ENCODE peak calls at places on chromosomes 3 and 15, in seven cellular contexts. F is tibial nerve, K is ovary, O is spleen, P is IMR-90, M is adrenal gland, G is uterus. X is an unnamed sample.

GRCh38 chr3:51591231-51591630 is 52.7 kb downstream of the RAD54L2 start:
- DNase-seq in F (no peak), P (peak; percentile 22), M (no peak), G (no peak), K (no peak), O (no peak), X (no peak)

GRCh38 chr3:102054543-102054942 is 205.2 kb downstream of the NFKBIZ start:
- DNase-seq in F (no peak), M (no peak), P (no peak), G (no peak), O (no peak), K (no peak), X (no peak)

GRCh38 chr15:66715181-66715624 is 13.2 kb downstream of the SMAD6 start:
- DNase-seq in G (no peak), O (no peak), F (no peak), P (no peak), K (no peak), M (no peak), X (no peak)

GRCh38 chr3:195771651-195772300 is 40.0 kb downstream of the MUC4 start:
- DNase-seq in F (no peak), O (peak; percentile 48), M (no peak), G (no peak), K (no peak), P (no peak), X (no peak)

GRCh38 chr3:160259589-160259988 is 34.4 kb downstream of the C3orf80 start:
- DNase-seq in K (no peak), P (peak; percentile 6), O (no peak), F (no peak), G (no peak), M (no peak), X (no peak)

GRCh38 chr15:48965972-48966371 is 2.3 kb upstream of the SHC4 start:
- DNase-seq in K (no peak), M (no peak), G (no peak), O (no peak), P (peak; percentile 78), F (no peak), X (peak; percentile 93)

GRCh38 chr15:90823455-90823974 is 44.9 kb upstream of the FURIN start:
- DNase-seq in G (no peak), M (no peak), P (no peak), K (no peak), O (no peak), F (no peak), X (no peak)

GRCh38 chr3:46923559-46924350 is 46.2 kb downstream of the PTH1R start:
- DNase-seq in P (peak; percentile 12), K (no peak), O (peak; percentile 85), F (no peak), M (peak; percentile 43), G (peak; percentile 18), X (peak; percentile 56)

GRCh38 chr3:28905798-28906197 is 375.1 kb upstream of the RBMS3 start:
- DNase-seq in F (no peak), K (no peak), M (no peak), O (no peak), P (no peak), G (no peak), X (no peak)

GRCh38 chr3:152241142-152242067 is 27.3 kb upstream of the MBNL1 start:
- DNase-seq in F (no peak), K (no peak), P (no peak), O (no peak), M (no peak), G (no peak), X (peak; percentile 82)

GRCh38 chr3:14810070-14810732 is 8.6 kb upstream of the FGD5 start:
- DNase-seq in K (peak; percentile 41), G (peak; percentile 41), O (peak; percentile 79), F (no peak), M (no peak), P (no peak), X (no peak)

GRCh38 chr3:115792206-115792955 is 169.1 kb downstream of the GAP43 start:
- DNase-seq in M (no peak), F (no peak), K (no peak), O (no peak), P (peak; percentile 52), G (no peak), X (peak; percentile 5)
- TF ChIP-seq POLR2A in M (no peak), F (no peak), K (no peak), O (no peak), P (no peak), G (no peak), X (no peak)

GRCh38 chr3:165874663-165875489 is 37.7 kb upstream of the BCHE start:
- DNase-seq in K (no peak), O (no peak), P (no peak), M (no peak), F (no peak), G (no peak), X (no peak)
- TF ChIP-seq CTCF in K (no peak), O (no peak), P (no peak), M (no peak), F (no peak), G (no peak), X (no peak)

GRCh38 chr3:186097663-186098451 is 11.0 kb downstream of the ETV5 start:
- DNase-seq in F (peak; percentile 23), M (peak; percentile 56), K (no peak), P (peak; percentile 78), G (peak; percentile 28), O (no peak), X (no peak)
- TF ChIP-seq POLR2A in F (no peak), M (peak; percentile 60), K (no peak), P (no peak), G (no peak), O (no peak), X (no peak)

GRCh38 chr3:194285024-194285858 is 65.9 kb downstream of the CPN2 start:
- DNase-seq in M (peak; percentile 68), O (no peak), K (peak; percentile 27), G (peak; percentile 22), P (peak; percentile 64), F (no peak), X (no peak)

GRCh38 chr3:194287977-194288706 is 63.0 kb downstream of the CPN2 start:
- DNase-seq in O (no peak), G (no peak), M (peak; percentile 0), P (no peak), F (no peak), K (peak; percentile 4), X (no peak)

GRCh38 chr3:194286747-194287146 is 64.4 kb downstream of the CPN2 start:
- DNase-seq in M (peak; percentile 4), F (no peak), O (no peak), P (no peak), G (peak; percentile 7), K (peak; percentile 9), X (no peak)

GRCh38 chr3:194285859-194286197 is 65.3 kb downstream of the CPN2 start:
- DNase-seq in O (no peak), K (peak; percentile 12), M (peak; percentile 2), F (no peak), G (no peak), P (no peak), X (no peak)

DNA sequence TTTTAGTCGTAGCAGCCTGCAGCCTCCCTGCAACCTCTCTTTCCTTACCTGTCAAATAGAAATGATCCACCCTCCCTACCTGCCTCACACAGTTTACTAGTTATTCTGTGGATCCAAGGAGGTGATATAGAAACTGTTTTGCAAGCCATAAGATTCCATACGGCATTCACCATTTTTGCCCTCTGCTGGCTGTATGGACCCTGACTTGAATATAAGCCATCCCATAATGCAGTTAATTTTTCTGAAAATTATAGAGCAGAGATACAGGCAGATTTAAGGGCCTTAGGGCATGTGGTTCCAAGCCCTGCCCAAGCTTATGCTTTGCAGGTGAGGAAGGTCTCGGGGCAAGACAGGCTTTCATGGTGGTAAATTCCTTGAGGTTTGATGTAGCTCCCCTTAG is 63.7 kb downstream of the CPN2 start:
- DNase-seq in P (no peak), F (no peak), M (no peak), K (no peak), G (no peak), O (no peak), X (no peak)
- TF ChIP-seq CTCF in P (no peak), F (no peak), M (no peak), K (no peak), G (no peak), O (no peak), X (no peak)

GRCh38 chr15:73991726-73992593 is at the start of gene STOML1:
- DNase-seq in M (peak; percentile 92), K (peak; percentile 90), F (peak; percentile 86), P (peak; percentile 93), G (peak; percentile 94), O (peak; percentile 99), X (peak; percentile 94)
- TF ChIP-seq POLR2A in M (peak; percentile 57), K (peak; percentile 51), F (peak; percentile 63), P (peak; percentile 38), G (peak; percentile 63), O (no peak), X (peak; percentile 54)

GRCh38 chr3:84692261-84692660 is 266.5 kb upstream of the CADM2 start:
- DNase-seq in P (no peak), F (no peak), O (peak; percentile 48), G (no peak), M (no peak), K (no peak), X (no peak)
- TF ChIP-seq CTCF in P (no peak), F (no peak), O (no peak), G (no peak), M (no peak), K (no peak), X (no peak)